ENCODE peak calls at places on chromosomes 11 and 22, in six cellular contexts. P is astrocyte, B is H9, J is aorta, V is tibial nerve, E is hepatocyte. I is an unnamed sample. For H3K4me1, the result is how much of the 10 kb centered on the place peaks cover.

GRCh38 chr22:46813816-46814597 is 51.6 kb downstream of the TBC1D22A start:
- DNase-seq in P (peak), J (peak), V (no peak), E (no peak), B (no peak), I (no peak)

GRCh38 chr11:129333873-129334272 is 41.8 kb upstream of the BARX2 start:
- DNase-seq in J (no peak), P (no peak), B (no peak), V (no peak), E (no peak), I (no peak)

GRCh38 chr11:44596541-44597276 is 31.2 kb downstream of the CD82 start:
- DNase-seq in P (peak), J (no peak), B (no peak), V (no peak), E (no peak), I (peak)

GRCh38 chr22:46596819-46597218 is 23.4 kb upstream of the GRAMD4 start:
- DNase-seq in P (no peak), V (no peak), E (peak), J (peak), B (peak), I (peak)

GRCh38 chr11:118650366-118650765 is 29.1 kb downstream of the TREH start:
- DNase-seq in E (no peak), V (no peak), B (no peak), P (no peak), J (no peak), I (no peak)

GRCh38 chr11:75199412-75199955 is 41.1 kb upstream of the TPBGL start:
- DNase-seq in J (no peak), V (no peak), P (no peak), E (no peak), B (no peak), I (peak)

GRCh38 chr11:58640386-58641023 is 18.0 kb downstream of the CNTF start:
- DNase-seq in P (no peak), B (no peak), V (peak), E (no peak), J (no peak), I (no peak)

GRCh38 chr11:55967914-55968313 is 1.8 kb downstream of the OR10AG1 start:
- DNase-seq in E (no peak), J (no peak), B (no peak), P (no peak), V (no peak), I (no peak)

GRCh38 chr11:103618532-103618931 is 417.9 kb upstream of the DDI1 start:
- DNase-seq in B (no peak), J (no peak), E (no peak), V (no peak), P (peak), I (no peak)

GRCh38 chr22:45064313-45065268 is 54.8 kb upstream of the PHF21B start:
- DNase-seq in B (no peak), E (no peak), P (peak), J (no peak), V (no peak), I (no peak)

GRCh38 chr22:47851586-47851985 is 1089.1 kb downstream of the TBC1D22A start:
- DNase-seq in J (no peak), B (no peak), P (no peak), E (no peak), V (peak), I (no peak)
- H3K4me1 ChIP-seq in J (under half), B (under half), P (under half), E (under half), V (under half), I (under half)

GRCh38 chr11:65470433-65470832 is 28.4 kb upstream of the MALAT1 start:
- DNase-seq in B (no peak), V (no peak), E (no peak), J (no peak), P (no peak), I (peak)
- H3K27ac ChIP-seq in B (no peak), V (no peak), E (peak), J (peak), P (no peak), I (no peak)

GRCh38 chr22:22721681-22722309 is 77.4 kb downstream of the GGTLC2 start:
- DNase-seq in P (peak), V (no peak), B (no peak), J (no peak), E (peak), I (no peak)
- H3K4me1 ChIP-seq in P (under half), V (under half), B (under half), J (under half), E (under half), I (under half)

DNA sequence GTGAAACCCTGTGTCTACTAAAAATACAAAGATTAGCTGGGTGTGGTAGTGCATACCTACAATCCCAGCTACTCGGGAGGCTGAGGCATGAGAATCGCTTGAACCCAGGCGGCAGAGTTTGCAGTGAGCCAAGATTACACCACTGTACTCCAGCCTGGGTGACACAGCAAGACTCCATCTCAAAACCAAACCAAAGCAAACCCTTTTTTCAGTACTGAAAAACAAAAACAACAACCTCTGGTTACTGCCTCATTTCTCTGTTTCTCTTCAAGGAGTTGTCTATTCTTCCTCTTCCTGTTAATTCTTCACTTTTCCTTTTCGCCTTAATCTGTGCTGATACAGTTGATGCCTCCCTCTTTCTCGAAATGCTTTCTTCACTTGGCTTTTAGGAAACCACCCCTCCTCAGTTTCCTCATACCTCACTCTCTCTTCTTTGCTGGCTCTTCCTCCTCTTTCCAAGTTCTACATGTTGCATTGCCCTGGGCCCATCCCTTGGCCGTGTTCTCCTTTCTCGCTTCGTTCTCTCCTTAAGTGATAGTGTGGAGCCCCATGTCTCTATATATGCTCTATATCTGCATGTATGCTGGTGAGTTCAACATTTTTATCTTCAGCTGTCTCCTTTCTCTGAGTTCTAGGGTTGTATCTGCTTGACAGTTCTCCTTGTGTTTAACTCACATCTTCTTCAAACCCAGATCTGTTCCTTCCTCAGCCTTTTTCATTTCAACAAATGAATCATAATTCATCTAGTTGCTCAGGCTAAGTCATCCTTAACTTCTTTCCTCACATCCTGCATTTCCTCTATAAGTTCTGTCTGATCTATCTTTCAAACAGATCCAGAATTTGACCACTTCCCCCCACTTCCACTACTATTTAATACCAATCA is 37.1 kb downstream of the NUCB2 start:
- DNase-seq in E (no peak), J (no peak), B (no peak), P (no peak), V (no peak), I (no peak)
- H3K27ac ChIP-seq in E (peak), J (no peak), B (no peak), P (peak), V (no peak), I (no peak)

GRCh38 chr11:123100378-123101085 is 38.6 kb upstream of the HSPA8 start:
- DNase-seq in J (no peak), P (peak), V (peak), E (no peak), B (no peak), I (peak)

GRCh38 chr11:123107945-123108344 is 46.0 kb upstream of the HSPA8 start:
- DNase-seq in B (no peak), E (no peak), J (no peak), P (no peak), V (no peak), I (peak)

GRCh38 chr11:123103326-123103980 is 41.5 kb upstream of the HSPA8 start:
- DNase-seq in B (no peak), P (peak), J (no peak), E (peak), V (peak), I (peak)
- H3K4me1 ChIP-seq in B (under half), P (under half), J (under half), E (under half), V (under half), I (under half)

DNA sequence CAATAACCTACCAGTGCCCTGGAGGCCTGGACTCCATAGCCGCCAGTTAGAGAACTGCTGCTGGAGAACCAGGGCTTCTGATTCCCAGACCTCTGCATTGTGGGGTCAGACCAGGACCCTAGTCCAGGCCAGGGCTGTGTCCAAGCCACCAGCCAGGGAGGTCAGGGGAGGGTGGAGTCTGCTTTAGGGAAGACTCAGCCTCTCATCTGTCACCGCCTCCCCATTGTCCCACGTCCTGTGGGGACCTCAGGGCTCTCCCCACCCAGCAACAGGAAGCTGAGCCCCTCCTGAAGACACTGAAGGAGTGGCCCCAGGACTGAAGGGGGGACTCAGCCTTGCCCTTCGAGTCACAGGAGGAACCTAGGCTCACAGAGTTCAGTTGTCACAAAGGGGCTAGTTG is 41.2 kb downstream of the PDE2A start:
- DNase-seq in B (no peak), V (no peak), E (no peak), P (no peak), J (no peak), I (no peak)
- H3K27ac ChIP-seq in B (no peak), V (no peak), E (no peak), P (no peak), J (no peak), I (no peak)

GRCh38 chr11:65506770-65507485 is 8.1 kb downstream of the MALAT1 start:
- DNase-seq in V (peak), P (peak), E (peak), B (peak), J (peak), I (peak)
- H3K4me1 ChIP-seq in V (under half), P (under half), E (under half), B (under half), J (under half), I (under half)

I was measured in endodermal cell.